ENCODE peak calls at places on chromosomes 4 and X, in eight cellular contexts. V is HCT116, Z is GM12891, N is spleen, J is transverse colon, T is K562, U is sigmoid colon, R is stomach. D is an unnamed sample.

GRCh38 chr4:120155287-120155686 is 88.6 kb upstream of the MAD2L1 start:
- DNase-seq in V (no peak), Z (no peak), N (no peak), J (no peak), T (no peak), U (no peak), R (no peak), D (no peak)

GRCh38 chr4:13536607-13537006 is 7.7 kb downstream of the NKX3-2 start:
- DNase-seq in V (no peak), Z (no peak), N (no peak), J (no peak), T (no peak), U (no peak), R (no peak), D (no peak)

GRCh38 chr4:21898101-21898500 is 50.5 kb downstream of the KCNIP4 start:
- DNase-seq in V (no peak), Z (no peak), N (no peak), J (no peak), T (no peak), U (no peak), R (no peak), D (no peak)

GRCh38 chr4:169314906-169315305 is 44.1 kb upstream of the SH3RF1 start:
- DNase-seq in V (peak; percentile 37), Z (no peak), N (no peak), J (peak; percentile 93), T (peak; percentile 19), U (peak; percentile 72), R (peak; percentile 92), D (no peak)

GRCh38 chr4:38943355-38943754 is 75.7 kb downstream of the FAM114A1 start:
- DNase-seq in V (no peak), Z (no peak), N (no peak), J (peak; percentile 71), T (no peak), U (peak; percentile 98), R (peak; percentile 57), D (no peak)

GRCh38 chrX:29143356-29143755 is 556.1 kb downstream of the IL1RAPL1 start:
- DNase-seq in V (no peak), Z (no peak), N (no peak), J (no peak), T (no peak), U (no peak), R (no peak), D (no peak)

GRCh38 chrX:110383414-110383813 is 24.8 kb downstream of the RTL9 start:
- DNase-seq in V (no peak), Z (no peak), N (no peak), J (no peak), T (no peak), U (no peak), R (no peak), D (no peak)

GRCh38 chr4:147039991-147040575 is 94.4 kb upstream of the TTC29 start:
- DNase-seq in V (no peak), Z (no peak), N (no peak), J (no peak), T (no peak), U (no peak), R (no peak), D (no peak)

GRCh38 chr4:76388160-76388908 is 32.6 kb downstream of the CCDC158 start:
- DNase-seq in V (no peak), Z (no peak), N (no peak), J (no peak), T (peak; percentile 4), U (no peak), R (no peak), D (no peak)

GRCh38 chr4:163109967-163110366 is 56.7 kb downstream of the NAF1 start:
- DNase-seq in V (no peak), Z (no peak), N (no peak), J (no peak), T (no peak), U (no peak), R (no peak), D (no peak)

GRCh38 chrX:30654989-30655607 is 1.9 kb downstream of the GK start:
- DNase-seq in V (no peak), Z (no peak), N (no peak), J (no peak), T (no peak), U (no peak), R (no peak), D (no peak)

GRCh38 chrX:30653415-30654131 is at the start of gene GK:
- DNase-seq in V (no peak), Z (no peak), N (peak; percentile 91), J (peak; percentile 19), T (peak; percentile 36), U (peak; percentile 64), R (no peak), D (no peak)

GRCh38 chrX:30657542-30658238 is 4.5 kb downstream of the GK start:
- DNase-seq in V (no peak), Z (no peak), N (no peak), J (no peak), T (no peak), U (no peak), R (no peak), D (no peak)

GRCh38 chrX:30649859-30650258 is 3.4 kb upstream of the GK start:
- DNase-seq in V (no peak), Z (no peak), N (no peak), J (no peak), T (no peak), U (no peak), R (no peak), D (no peak)

DNA sequence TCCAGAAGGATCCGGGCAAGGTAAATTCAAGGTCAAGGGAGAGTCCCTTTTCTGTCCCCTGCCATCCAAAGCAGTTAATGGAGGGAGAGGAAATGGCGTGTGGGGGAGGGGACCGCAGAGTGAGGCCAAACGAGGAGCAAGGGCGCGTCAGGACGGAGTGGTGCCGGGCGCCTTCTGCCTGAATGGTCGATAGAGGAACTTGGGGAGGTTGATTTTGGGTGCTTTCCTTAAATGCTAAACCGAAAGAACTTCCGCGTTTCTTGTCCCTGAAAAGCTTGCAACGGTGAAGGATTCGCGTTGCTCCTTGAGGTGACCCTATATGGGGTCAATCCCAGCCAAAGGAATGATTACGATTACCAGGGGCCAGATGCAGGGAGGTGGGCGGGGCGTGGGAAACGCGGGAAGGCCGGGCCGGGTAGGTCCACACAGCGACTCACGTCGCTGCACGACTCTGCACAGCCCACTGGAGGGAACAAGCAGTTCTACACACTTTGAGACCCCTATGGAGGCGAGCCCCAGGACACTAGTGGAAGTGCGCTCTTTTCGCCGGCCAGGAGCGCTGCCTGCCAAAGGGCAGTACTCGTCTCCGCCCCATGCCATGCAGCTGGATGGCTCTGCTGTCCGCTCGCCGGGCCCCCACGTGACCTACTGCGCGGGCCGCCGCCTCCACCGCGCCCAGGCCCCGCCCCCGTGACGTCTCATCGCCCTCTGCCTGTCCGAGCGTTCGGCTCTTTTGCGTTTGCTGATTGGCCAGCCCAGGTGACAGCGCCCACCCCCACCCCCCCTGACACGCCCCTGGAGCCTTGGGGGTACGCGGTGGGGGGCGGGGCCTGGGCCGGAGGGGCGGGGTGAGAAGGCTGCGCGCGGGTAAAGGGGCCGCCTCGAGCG is 452 bp upstream of the GK start:
- DNase-seq in V (peak; percentile 69), Z (peak; percentile 68), N (peak; percentile 98), J (peak; percentile 95), T (peak; percentile 94), U (peak; percentile 97), R (peak; percentile 93), D (peak; percentile 36)
- TF ChIP-seq POLR2A in V (no peak), Z (no peak), N (peak; percentile 27), J (peak; percentile 73), T (peak; percentile 78), U (no peak), R (no peak), D (peak; percentile 62)

GRCh38 chr4:105145913-105146285 is 777 bp upstream of the TET2 start:
- DNase-seq in V (no peak), Z (no peak), N (peak; percentile 88), J (peak; percentile 21), T (no peak), U (peak; percentile 67), R (no peak), D (no peak)
- TF ChIP-seq POLR2AphosphoS5 in V (no peak), Z (peak; percentile 58), N (no peak), J (no peak), T (no peak), U (no peak), R (no peak), D (no peak)

GRCh38 chr4:7945709-7946380 is 6.2 kb upstream of the AFAP1 start:
- DNase-seq in V (no peak), Z (no peak), N (peak; percentile 13), J (no peak), T (no peak), U (peak; percentile 79), R (no peak), D (no peak)
- TF ChIP-seq POLR2A in V (no peak), Z (no peak), N (no peak), J (no peak), T (no peak), U (no peak), R (no peak), D (no peak)

DNA sequence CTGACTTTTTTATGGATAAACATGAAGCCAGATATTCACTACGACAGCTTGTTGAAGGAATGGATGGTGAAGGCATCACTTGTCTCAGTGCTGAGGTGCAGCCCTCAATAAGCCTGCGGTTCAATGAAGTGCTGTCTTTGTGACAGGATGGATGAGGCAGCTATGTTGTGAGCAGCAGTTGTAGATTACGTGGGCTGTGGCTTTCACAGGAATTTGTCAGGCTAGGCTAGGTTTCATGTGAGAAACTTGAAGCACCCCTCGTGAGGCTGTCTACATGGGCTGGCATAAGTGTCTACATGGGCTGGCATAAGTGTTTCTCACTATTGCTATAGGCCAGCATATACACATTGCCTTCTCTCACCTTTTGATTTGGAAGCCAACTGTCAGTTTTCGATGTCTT is 1050.0 kb downstream of the ADGRL3 start:
- DNase-seq in V (no peak), Z (no peak), N (no peak), J (no peak), T (no peak), U (no peak), R (no peak), D (no peak)
- TF ChIP-seq POLR2AphosphoS5 in V (no peak), Z (no peak), N (no peak), J (no peak), T (no peak), U (no peak), R (no peak), D (no peak)

D was measured in GM12892.